ENCODE peak calls at places on chromosomes 6 and 20, in six cellular contexts. X is left lung; B is IMR-90; N is GM23338; E is CD8-positive, alpha-beta memory T cell; D is lower lobe of right lung. M is an unnamed sample.
A peak's percentile ranks its signal among the peaks of the same experiment; 100 is the strongest.

GRCh38 chr6:75230484-75231325 is 12.9 kb downstream of the COX7A2 start:
- DNase-seq in B (peak; percentile 67), E (no peak), N (peak; percentile 86), D (no peak), X (no peak), M (no peak)

GRCh38 chr20:8530022-8530421 is 398.0 kb downstream of the PLCB1 start:
- DNase-seq in X (no peak), D (no peak), E (no peak), N (no peak), B (peak; percentile 23), M (no peak)

GRCh38 chr6:38942442-38942841 is 106.1 kb upstream of the GLP1R start:
- DNase-seq in B (no peak), X (no peak), N (no peak), E (no peak), D (no peak), M (no peak)

GRCh38 chr6:85169189-85169588 is 280.7 kb upstream of the NT5E start:
- DNase-seq in N (peak; percentile 11), E (no peak), X (no peak), D (no peak), B (no peak), M (no peak)

GRCh38 chr20:10217517-10218410 is 866 bp upstream of the SNAP25 start:
- DNase-seq in B (peak; percentile 96), E (no peak), X (peak; percentile 52), N (peak; percentile 84), D (no peak), M (no peak)

GRCh38 chr20:61874421-61875068 is 191.1 kb downstream of the TAF4 start:
- DNase-seq in B (peak; percentile 18), N (peak; percentile 78), X (peak; percentile 68), E (no peak), D (no peak), M (no peak)

GRCh38 chr20:10538768-10539167 is 103.7 kb downstream of the SLX4IP start:
- DNase-seq in B (no peak), N (no peak), E (no peak), D (no peak), X (no peak), M (no peak)

GRCh38 chr20:59827138-59828056 is 106.0 kb downstream of the SYCP2 start:
- DNase-seq in E (no peak), N (no peak), X (no peak), B (no peak), D (no peak), M (no peak)

GRCh38 chr6:7086488-7086887 is 21.3 kb upstream of the RREB1 start:
- DNase-seq in D (peak; percentile 67), B (peak; percentile 28), E (peak; percentile 36), X (no peak), N (no peak), M (peak; percentile 55)

GRCh38 chr6:39313526-39314272 is 520 bp downstream of the KCNK17 start:
- DNase-seq in X (peak; percentile 81), D (peak; percentile 56), B (no peak), N (peak; percentile 83), E (no peak), M (no peak)

GRCh38 chr20:64036346-64037198 is 590 bp downstream of the C20orf204 start:
- DNase-seq in B (peak; percentile 53), X (no peak), E (no peak), D (no peak), N (no peak), M (no peak)

GRCh38 chr20:46308258-46309157 is at the start of gene CDH22:
- DNase-seq in E (peak; percentile 22), N (peak; percentile 84), X (peak; percentile 55), D (peak; percentile 56), B (peak; percentile 20), M (peak; percentile 26)

GRCh38 chr6:10347561-10348327 is 67.1 kb downstream of the TFAP2A start:
- DNase-seq in E (no peak), X (no peak), N (no peak), B (peak; percentile 24), D (no peak), M (no peak)

GRCh38 chr6:47094351-47094925 is 52.3 kb upstream of the ADGRF1 start:
- DNase-seq in E (no peak), X (no peak), B (peak; percentile 13), N (peak; percentile 32), D (no peak), M (no peak)

GRCh38 chr6:25215881-25216280 is 63.3 kb upstream of the CARMIL1 start:
- DNase-seq in N (no peak), X (no peak), E (no peak), D (no peak), B (no peak), M (no peak)

GRCh38 chr20:63162206-63162770 is 53.6 kb downstream of the YTHDF1 start:
- DNase-seq in E (no peak), B (no peak), X (peak; percentile 61), N (no peak), D (no peak), M (no peak)

GRCh38 chr20:44208770-44209169 is 1.8 kb downstream of the OSER1 start:
- DNase-seq in B (peak; percentile 66), E (no peak), D (no peak), X (no peak), N (no peak), M (no peak)

GRCh38 chr20:48786916-48787676 is 40.7 kb downstream of the PREX1 start:
- DNase-seq in N (no peak), E (no peak), D (no peak), B (no peak), X (no peak), M (no peak)

GRCh38 chr6:44202332-44202971 is 14.3 kb upstream of the MYMX start:
- DNase-seq in D (peak; percentile 14), X (no peak), E (no peak), N (peak; percentile 95), B (no peak), M (no peak)

GRCh38 chr20:40990542-40991120 is 38.0 kb upstream of the TOP1 start:
- DNase-seq in D (peak; percentile 82), E (peak; percentile 44), X (peak; percentile 79), B (peak; percentile 87), N (peak; percentile 94), M (peak; percentile 62)

GRCh38 chr20:63932606-63933160 is 23.5 kb downstream of the UCKL1 start:
- DNase-seq in X (no peak), B (no peak), N (no peak), D (no peak), E (no peak), M (no peak)

GRCh38 chr20:63089051-63089907 is 82.5 kb upstream of the BHLHE23 start:
- DNase-seq in N (no peak), X (peak; percentile 65), E (no peak), D (peak; percentile 40), B (no peak), M (no peak)

GRCh38 chr6:116392158-116393032 is 21.6 kb downstream of the DSE start:
- DNase-seq in X (no peak), E (peak; percentile 30), D (no peak), B (peak; percentile 38), N (no peak), M (peak; percentile 35)

GRCh38 chr20:17620371-17621228 is 50.7 kb downstream of the DSTN start:
- DNase-seq in D (peak; percentile 36), N (no peak), E (no peak), X (peak; percentile 69), B (no peak), M (no peak)

GRCh38 chr6:116697475-116697874 is 16.5 kb downstream of the KPNA5 start:
- DNase-seq in X (no peak), N (no peak), B (no peak), D (no peak), E (no peak), M (no peak)

GRCh38 chr20:6580486-6580885 is 187.0 kb upstream of the BMP2 start:
- DNase-seq in B (no peak), E (no peak), D (no peak), N (no peak), X (peak; percentile 10), M (no peak)

GRCh38 chr6:54491431-54491830 is 183.2 kb downstream of the TINAG start:
- DNase-seq in B (no peak), E (no peak), X (no peak), D (no peak), N (no peak), M (no peak)

GRCh38 chr6:27558028-27558724 is 85.3 kb upstream of the ZNF184 start:
- DNase-seq in D (no peak), X (no peak), B (no peak), E (no peak), N (peak; percentile 47), M (no peak)
- H3K4me3 ChIP-seq in D (no peak overlapping the region), X (no peak overlapping the region), B (peak overlapping the region; percentile 30), E (no peak overlapping the region), N (peak overlapping the region; percentile 70), M (no peak overlapping the region)

GRCh38 chr6:35391240-35391968 is 49.0 kb downstream of the PPARD start:
- DNase-seq in N (no peak), X (no peak), B (peak; percentile 97), D (no peak), E (peak; percentile 23), M (no peak)
- H3K4me1 ChIP-seq in N (no peaks in the 10 kb centered on the region), X (peaks cover 15% of the 10 kb centered on the region), B (peaks cover 40% of the 10 kb centered on the region), D (peaks cover 34% of the 10 kb centered on the region), E (peaks cover 42% of the 10 kb centered on the region), M (peaks cover 42% of the 10 kb centered on the region)

GRCh38 chr6:137190710-137191109 is 17.3 kb upstream of the IL22RA2 start:
- DNase-seq in B (no peak), E (no peak), X (no peak), N (no peak), D (no peak), M (no peak)
- H3K4me3 ChIP-seq in B (no peak overlapping the region), E (no peak overlapping the region), X (no peak overlapping the region), N (no peak overlapping the region), D (no peak overlapping the region), M (no peak overlapping the region)

GRCh38 chr6:129607581-129608186 is 102.3 kb downstream of the ARHGAP18 start:
- DNase-seq in B (peak; percentile 30), N (no peak), D (no peak), X (no peak), E (no peak), M (no peak)
- H3K4me1 ChIP-seq in B (peaks cover 4% of the 10 kb centered on the region), N (peaks cover 27% of the 10 kb centered on the region), D (no peaks in the 10 kb centered on the region), X (no peaks in the 10 kb centered on the region), E (no peaks in the 10 kb centered on the region), M (no peaks in the 10 kb centered on the region)